ENCODE peak calls at places on chromosomes 13 and 19, in seven cellular contexts. N, V, J, O, I, Z and K are unnamed samples. For H3K9me3, the result is how much of the 10 kb centered on the place peaks cover.

GRCh38 chr19:49556412-49557398 is 23.7 kb downstream of the NOSIP start:
- DNase-seq in O (no peak), N (no peak), J (no peak), I (no peak), Z (no peak), V (no peak), K (no peak)

GRCh38 chr13:100235311-100235901 is 146.5 kb downstream of the PCCA start:
- DNase-seq in I (no peak), Z (peak), N (peak), O (no peak), J (peak), V (peak), K (no peak)

GRCh38 chr19:56217039-56217949 is 15.2 kb downstream of the ZSCAN5C start:
- DNase-seq in V (peak), J (peak), Z (peak), N (no peak), O (peak), I (no peak), K (peak)

GRCh38 chr19:2050991-2051770 is at the start of gene MKNK2:
- DNase-seq in O (peak), V (peak), J (peak), I (peak), N (no peak), Z (peak), K (peak)

GRCh38 chr13:95355491-95355890 is 54.2 kb upstream of the ABCC4 start:
- DNase-seq in Z (peak), I (no peak), V (no peak), J (peak), O (no peak), N (no peak), K (no peak)

GRCh38 chr13:48493076-48493765 is 39.7 kb downstream of the RCBTB2 start:
- DNase-seq in V (no peak), Z (no peak), J (no peak), N (no peak), I (no peak), O (no peak), K (no peak)

GRCh38 chr13:45191874-45192273 is 9.0 kb downstream of the KCTD4 start:
- DNase-seq in V (no peak), J (no peak), Z (no peak), O (no peak), I (no peak), N (no peak), K (no peak)

GRCh38 chr13:36453518-36453917 is 21.2 kb downstream of the CCNA1 start:
- DNase-seq in V (no peak), N (no peak), Z (peak), J (no peak), I (no peak), O (no peak), K (no peak)

GRCh38 chr13:44719857-44720671 is 143.9 kb upstream of the TSC22D1 start:
- DNase-seq in I (no peak), O (no peak), Z (no peak), J (peak), V (peak), N (no peak), K (peak)

GRCh38 chr19:33438016-33438671 is 64.6 kb downstream of the CEBPG start:
- DNase-seq in O (peak), I (no peak), V (peak), N (no peak), Z (no peak), J (no peak), K (peak)

GRCh38 chr13:35621989-35622388 is 145.5 kb upstream of the MAB21L1 start:
- DNase-seq in O (no peak), N (no peak), V (no peak), J (no peak), I (no peak), Z (no peak), K (no peak)

GRCh38 chr13:54185101-54185500 is 1156.5 kb downstream of the OLFM4 start:
- DNase-seq in V (no peak), I (no peak), N (no peak), Z (no peak), O (no peak), J (no peak), K (no peak)

GRCh38 chr19:51511353-51511752 is 9.8 kb upstream of the SIGLEC12 start:
- DNase-seq in N (no peak), J (no peak), I (no peak), Z (peak), V (no peak), O (no peak), K (no peak)

GRCh38 chr13:60540276-60540675 is 143.3 kb downstream of the TDRD3 start:
- DNase-seq in V (no peak), N (no peak), I (no peak), Z (no peak), J (no peak), O (no peak), K (no peak)

GRCh38 chr19:9054768-9055167 is 32.1 kb upstream of the OR1M1 start:
- DNase-seq in O (no peak), N (no peak), Z (no peak), J (no peak), I (no peak), V (no peak), K (no peak)

GRCh38 chr13:100525453-100526298 is 62.9 kb downstream of the GGACT start:
- DNase-seq in V (no peak), N (no peak), Z (no peak), O (no peak), J (no peak), I (peak), K (no peak)

GRCh38 chr13:56900549-56901279 is 240.0 kb upstream of the PRR20A start:
- DNase-seq in N (no peak), Z (no peak), V (no peak), I (no peak), J (no peak), O (no peak), K (no peak)

GRCh38 chr19:7917292-7918061 is 2.7 kb upstream of the SNAPC2 start:
- DNase-seq in O (no peak), V (no peak), J (peak), N (no peak), I (no peak), Z (peak), K (peak)

GRCh38 chr19:48615145-48616040 is 517 bp upstream of the FAM83E start:
- DNase-seq in I (no peak), O (no peak), V (no peak), J (no peak), N (no peak), Z (no peak), K (no peak)

GRCh38 chr19:17390665-17391370 is 3.2 kb downstream of the CCDC194 start:
- DNase-seq in Z (peak), O (peak), J (peak), N (no peak), I (peak), V (peak), K (peak)

GRCh38 chr19:35528218-35529038 is at the start of gene SBSN:
- DNase-seq in J (peak), V (no peak), N (no peak), O (no peak), I (no peak), Z (no peak), K (no peak)

GRCh38 chr19:16200776-16201391 is 3.2 kb downstream of the AP1M1 start:
- DNase-seq in J (no peak), Z (no peak), V (no peak), I (no peak), O (no peak), N (no peak), K (no peak)

GRCh38 chr19:51808333-51808986 is 13.5 kb downstream of the FPR3 start:
- DNase-seq in I (no peak), J (peak), Z (peak), N (peak), O (no peak), V (peak), K (no peak)

GRCh38 chr19:44807162-44807561 is 1.7 kb upstream of the BCAM start:
- DNase-seq in O (no peak), V (no peak), I (no peak), N (no peak), J (no peak), Z (no peak), K (no peak)

GRCh38 chr13:48132961-48133360 is 38.1 kb upstream of the MED4 start:
- DNase-seq in Z (no peak), I (no peak), V (no peak), N (no peak), O (no peak), J (no peak), K (no peak)

GRCh38 chr19:39438270-39438934 is 2.7 kb upstream of the RPS16 start:
- DNase-seq in J (no peak), I (no peak), O (no peak), V (no peak), N (peak), Z (no peak), K (no peak)

GRCh38 chr13:110396913-110397379 is 89.9 kb downstream of the COL4A2 start:
- DNase-seq in I (peak), Z (no peak), J (peak), N (no peak), V (peak), O (peak), K (peak)

GRCh38 chr13:44198826-44199225 is 174.8 kb upstream of the SERP2 start:
- DNase-seq in Z (no peak), O (no peak), V (no peak), I (no peak), J (no peak), N (no peak), K (no peak)

GRCh38 chr13:113398963-113399754 is 35.2 kb upstream of the GRTP1 start:
- DNase-seq in V (no peak), I (no peak), O (no peak), N (no peak), J (no peak), Z (peak), K (peak)

GRCh38 chr13:113397606-113398425 is 33.9 kb upstream of the GRTP1 start:
- DNase-seq in I (no peak), Z (no peak), J (no peak), O (no peak), N (no peak), V (no peak), K (no peak)

GRCh38 chr13:113390874-113391497 is 27.1 kb upstream of the GRTP1 start:
- DNase-seq in V (no peak), N (no peak), J (no peak), I (no peak), O (no peak), Z (no peak), K (no peak)

GRCh38 chr13:113393226-113393571 is 29.3 kb upstream of the GRTP1 start:
- DNase-seq in V (no peak), I (no peak), Z (no peak), O (no peak), J (no peak), N (no peak), K (peak)

DNA sequence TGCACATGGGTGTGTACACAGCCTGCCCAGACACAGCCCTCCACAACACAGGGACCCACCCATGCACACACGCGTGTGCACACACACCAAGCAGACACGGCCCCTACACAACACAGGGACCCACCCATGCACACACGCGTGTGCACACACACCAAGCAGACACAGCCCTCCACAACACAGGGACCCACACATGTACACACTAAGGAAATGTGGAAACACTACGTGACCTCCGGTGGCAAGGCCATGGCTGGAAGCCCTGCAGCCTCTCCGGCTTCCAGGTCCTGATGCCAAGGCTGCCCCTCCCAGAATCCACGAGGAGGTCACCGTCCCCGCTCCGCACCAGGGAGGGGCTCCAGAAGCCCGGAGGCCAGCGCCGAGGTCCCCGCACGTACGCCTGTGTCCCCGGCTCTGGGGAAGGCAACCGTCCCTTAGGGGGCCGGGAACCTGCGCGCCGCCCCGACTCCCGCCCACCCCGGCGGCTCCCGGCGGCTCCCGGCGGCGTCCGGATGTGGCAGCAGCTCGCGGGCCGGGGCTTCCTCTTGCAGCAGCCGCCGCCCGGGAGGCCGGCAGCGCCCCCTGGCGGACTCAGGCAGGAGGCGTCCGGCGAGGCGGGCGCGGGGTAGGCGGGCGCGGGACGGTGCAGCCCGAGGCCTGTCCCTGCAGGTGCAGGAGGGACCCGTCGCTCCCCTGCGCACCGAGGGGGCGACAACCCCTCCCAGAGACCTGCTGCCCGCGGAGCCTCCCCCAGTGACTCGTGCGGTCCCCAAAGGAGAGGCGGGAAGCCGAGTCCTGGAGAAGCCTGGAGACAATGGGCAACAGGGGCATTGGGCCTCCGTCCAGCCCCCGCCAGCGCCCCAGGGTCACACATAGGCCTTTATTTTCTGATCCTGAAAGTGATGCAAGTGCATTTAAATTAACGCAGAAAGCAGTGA is 29.9 kb upstream of the GRTP1 start:
- DNase-seq in O (peak), Z (peak), I (peak), V (peak), N (no peak), J (peak), K (peak)
- H3K27ac ChIP-seq in O (peak), Z (peak), I (peak), V (peak), N (peak), J (peak), K (no peak)

GRCh38 chr19:368624-369020 is 24.0 kb upstream of the MIER2 start:
- DNase-seq in V (no peak), Z (no peak), J (no peak), O (no peak), I (no peak), N (no peak), K (no peak)

GRCh38 chr19:367561-367960 is 23.0 kb upstream of the MIER2 start:
- DNase-seq in Z (no peak), J (no peak), V (no peak), N (no peak), I (no peak), O (no peak), K (no peak)

GRCh38 chr19:366951-367350 is 22.4 kb upstream of the MIER2 start:
- DNase-seq in I (no peak), N (no peak), V (no peak), Z (no peak), O (no peak), J (no peak), K (peak)

GRCh38 chr19:369256-369655 is 24.7 kb upstream of the MIER2 start:
- DNase-seq in I (no peak), J (no peak), Z (no peak), O (no peak), N (no peak), V (no peak), K (peak)

GRCh38 chr19:367963-368623 is 23.5 kb upstream of the MIER2 start:
- DNase-seq in J (no peak), Z (no peak), V (no peak), N (no peak), I (no peak), O (no peak), K (no peak)
- H3K9me3 ChIP-seq in J (under half), Z (under half), V (under half), N (under half), I (under half), O (under half), K (under half)

DNA sequence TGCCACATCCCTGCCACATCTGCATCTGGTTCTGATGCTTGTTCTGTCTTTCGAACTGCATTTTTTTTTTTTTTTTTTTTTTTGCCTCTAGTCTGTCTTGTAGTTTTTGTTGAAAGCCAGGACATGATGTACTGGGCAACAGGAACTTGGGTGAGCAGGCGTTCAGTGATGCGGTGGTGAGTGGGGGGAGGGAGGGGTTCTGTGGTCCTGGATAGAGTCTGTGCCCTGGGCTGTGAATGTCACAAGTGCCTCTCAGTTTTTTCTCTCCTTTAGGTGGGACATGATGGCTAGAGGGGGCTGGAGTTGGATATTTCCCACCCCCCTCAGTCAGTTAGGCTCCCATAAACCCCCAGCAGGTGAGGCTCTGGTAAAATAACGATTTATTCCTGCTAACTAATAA is 3.5 kb downstream of the CEACAM4 start:
- DNase-seq in J (no peak), Z (no peak), I (no peak), N (no peak), O (no peak), V (no peak), K (no peak)
- H3K27ac ChIP-seq in J (no peak), Z (no peak), I (no peak), N (no peak), O (no peak), V (no peak), K (no peak)

GRCh38 chr13:31249140-31249539 is 49.4 kb downstream of the B3GLCT start:
- DNase-seq in Z (no peak), J (no peak), N (no peak), I (no peak), O (no peak), V (no peak), K (no peak)
- H3K9me3 ChIP-seq in Z (under half), J (under half), N (under half), I (under half), O (under half), V (under half), K (under half)

GRCh38 chr19:4374451-4375163 is 25.7 kb downstream of the SH3GL1 start:
- DNase-seq in J (peak), V (peak), Z (no peak), I (peak), N (peak), O (peak), K (peak)
- H3K27ac ChIP-seq in J (peak), V (peak), Z (peak), I (peak), N (peak), O (peak), K (peak)

DNA sequence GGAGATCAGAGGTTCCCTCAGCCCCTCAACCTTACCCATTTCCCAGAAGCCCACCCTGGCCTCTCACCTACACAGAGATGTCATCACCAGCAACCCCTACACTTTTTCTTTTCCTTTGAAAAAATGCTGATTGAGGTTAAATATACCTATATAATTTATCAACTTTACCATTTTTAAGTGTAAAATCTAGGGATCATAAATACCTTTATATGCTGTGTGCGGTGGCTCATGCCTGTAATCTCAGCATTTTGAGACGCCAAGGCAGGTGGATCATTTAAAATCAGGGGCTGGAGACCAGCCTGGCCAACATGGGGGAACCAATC is 3.1 kb downstream of the KIR2DL4 start:
- DNase-seq in N (no peak), V (no peak), I (no peak), J (no peak), Z (no peak), O (no peak), K (no peak)
- H3K9me3 ChIP-seq in N (under half), V (under half), I (under half), J (under half), Z (under half), O (under half), K (under half)

GRCh38 chr13:98202026-98202425 is 25.0 kb upstream of the RNF113B start:
- DNase-seq in O (no peak), N (no peak), V (no peak), J (no peak), Z (no peak), I (no peak), K (no peak)
- H3K27ac ChIP-seq in O (no peak), N (no peak), V (no peak), J (peak), Z (no peak), I (no peak), K (no peak)

DNA sequence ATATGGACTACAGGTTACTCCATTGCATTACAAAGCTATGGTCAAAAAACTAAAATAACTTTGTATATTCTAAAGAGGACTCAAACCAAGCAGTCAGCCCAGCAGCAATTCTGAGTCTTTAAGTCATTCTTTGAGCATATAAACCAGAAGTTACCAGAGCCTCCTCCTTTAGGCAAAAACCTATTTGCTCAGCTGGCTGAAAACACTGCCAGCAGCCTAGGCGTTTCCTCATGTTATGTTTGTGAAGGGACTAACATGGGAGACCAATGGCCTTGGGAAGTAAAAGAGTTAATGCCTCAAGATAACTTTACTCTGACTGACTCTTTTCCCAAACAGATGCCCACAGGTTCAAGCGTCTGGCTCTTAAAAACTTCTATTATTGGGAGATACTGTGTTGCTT is 45.3 kb downstream of the ZNF626 start:
- DNase-seq in N (no peak), J (no peak), V (no peak), Z (no peak), O (no peak), I (no peak), K (no peak)
- H3K9me3 ChIP-seq in N (under half), J (under half), V (under half), Z (under half), O (half or more), I (under half), K (under half)